ENCODE peak calls at places on chromosome 10, in six cellular contexts. One of them, this sample, is unnamed.
A peak's percentile ranks its signal among the peaks of the same experiment; 100 is the strongest.

GRCh38 chr10:4947635-4948596 is 15.3 kb upstream of the AKR1C1 start:
- DNase-seq in MCF 10A: peak; percentile 96
- DNase-seq in NCI-H748 treated with DMSO at 0.1 percent for 48 hours: no peak
- DNase-seq in H4: peak; percentile 76
- DNase-seq in BJ: peak; percentile 88
- DNase-seq in CD4-positive, CD25-positive, alpha-beta regulatory T cell: no peak
- DNase-seq in this sample: no peak

GRCh38 chr10:127035827-127036226 is 130.6 kb downstream of the DOCK1 start:
- DNase-seq in MCF 10A: no peak
- DNase-seq in CD4-positive, CD25-positive, alpha-beta regulatory T cell: no peak
- DNase-seq in H4: no peak
- DNase-seq in BJ: no peak
- DNase-seq in NCI-H748 treated with DMSO at 0.1 percent for 48 hours: no peak
- DNase-seq in this sample: no peak

GRCh38 chr10:132909491-132910071 is 32.8 kb downstream of the CFAP46 start:
- DNase-seq in CD4-positive, CD25-positive, alpha-beta regulatory T cell: no peak
- DNase-seq in MCF 10A: no peak
- DNase-seq in BJ: no peak
- DNase-seq in H4: no peak
- DNase-seq in NCI-H748 treated with DMSO at 0.1 percent for 48 hours: no peak
- DNase-seq in this sample: no peak

GRCh38 chr10:12628964-12629766 is 279.8 kb downstream of the CAMK1D start:
- DNase-seq in H4: no peak
- DNase-seq in CD4-positive, CD25-positive, alpha-beta regulatory T cell: peak; percentile 25
- DNase-seq in BJ: no peak
- DNase-seq in NCI-H748 treated with DMSO at 0.1 percent for 48 hours: peak; percentile 64
- DNase-seq in MCF 10A: no peak
- DNase-seq in this sample: no peak

GRCh38 chr10:78203915-78204818 is 170.5 kb downstream of the RPS24 start:
- DNase-seq in NCI-H748 treated with DMSO at 0.1 percent for 48 hours: no peak
- DNase-seq in MCF 10A: no peak
- DNase-seq in CD4-positive, CD25-positive, alpha-beta regulatory T cell: no peak
- DNase-seq in H4: peak; percentile 43
- DNase-seq in BJ: no peak
- DNase-seq in this sample: no peak

GRCh38 chr10:649798-650690 is 39.4 kb downstream of the DIP2C start:
- DNase-seq in BJ: no peak
- DNase-seq in CD4-positive, CD25-positive, alpha-beta regulatory T cell: no peak
- DNase-seq in MCF 10A: no peak
- DNase-seq in H4: no peak
- DNase-seq in NCI-H748 treated with DMSO at 0.1 percent for 48 hours: no peak
- DNase-seq in this sample: no peak

GRCh38 chr10:116082211-116082610 is 190.8 kb downstream of the GFRA1 start:
- DNase-seq in BJ: no peak
- DNase-seq in CD4-positive, CD25-positive, alpha-beta regulatory T cell: no peak
- DNase-seq in NCI-H748 treated with DMSO at 0.1 percent for 48 hours: no peak
- DNase-seq in H4: no peak
- DNase-seq in MCF 10A: no peak
- DNase-seq in this sample: no peak

GRCh38 chr10:70660722-70661121 is 11.6 kb upstream of the ADAMTS14 start:
- DNase-seq in NCI-H748 treated with DMSO at 0.1 percent for 48 hours: no peak
- DNase-seq in CD4-positive, CD25-positive, alpha-beta regulatory T cell: no peak
- DNase-seq in MCF 10A: no peak
- DNase-seq in H4: no peak
- DNase-seq in BJ: no peak
- DNase-seq in this sample: no peak

GRCh38 chr10:132834311-132834761 is 48.4 kb upstream of the NKX6-2 start:
- DNase-seq in BJ: no peak
- DNase-seq in CD4-positive, CD25-positive, alpha-beta regulatory T cell: no peak
- DNase-seq in H4: no peak
- DNase-seq in NCI-H748 treated with DMSO at 0.1 percent for 48 hours: no peak
- DNase-seq in MCF 10A: no peak
- DNase-seq in this sample: no peak

GRCh38 chr10:17062009-17062408 is 67.6 kb downstream of the CUBN start:
- DNase-seq in CD4-positive, CD25-positive, alpha-beta regulatory T cell: no peak
- DNase-seq in NCI-H748 treated with DMSO at 0.1 percent for 48 hours: no peak
- DNase-seq in H4: peak; percentile 62
- DNase-seq in MCF 10A: peak; percentile 71
- DNase-seq in BJ: no peak
- DNase-seq in this sample: no peak

GRCh38 chr10:77391605-77392235 is 245.9 kb downstream of the KCNMA1 start:
- DNase-seq in BJ: peak; percentile 51
- DNase-seq in MCF 10A: peak; percentile 82
- DNase-seq in CD4-positive, CD25-positive, alpha-beta regulatory T cell: peak; percentile 7
- DNase-seq in H4: peak; percentile 83
- DNase-seq in NCI-H748 treated with DMSO at 0.1 percent for 48 hours: peak; percentile 22
- DNase-seq in this sample: peak; percentile 39

GRCh38 chr10:48463318-48464003 is 141.4 kb downstream of the ARHGAP22 start:
- DNase-seq in BJ: no peak
- DNase-seq in MCF 10A: no peak
- DNase-seq in H4: no peak
- DNase-seq in CD4-positive, CD25-positive, alpha-beta regulatory T cell: no peak
- DNase-seq in NCI-H748 treated with DMSO at 0.1 percent for 48 hours: no peak
- DNase-seq in this sample: no peak

GRCh38 chr10:7195118-7195517 is 215.7 kb downstream of the SFMBT2 start:
- DNase-seq in MCF 10A: no peak
- DNase-seq in BJ: no peak
- DNase-seq in NCI-H748 treated with DMSO at 0.1 percent for 48 hours: no peak
- DNase-seq in CD4-positive, CD25-positive, alpha-beta regulatory T cell: no peak
- DNase-seq in H4: no peak
- DNase-seq in this sample: no peak

GRCh38 chr10:103019426-103019825 is 101.3 kb downstream of the CNNM2 start:
- DNase-seq in BJ: no peak
- DNase-seq in NCI-H748 treated with DMSO at 0.1 percent for 48 hours: no peak
- DNase-seq in H4: no peak
- DNase-seq in CD4-positive, CD25-positive, alpha-beta regulatory T cell: no peak
- DNase-seq in MCF 10A: no peak
- DNase-seq in this sample: no peak

GRCh38 chr10:131354380-131354779 is 42.9 kb upstream of the TCERG1L start:
- DNase-seq in CD4-positive, CD25-positive, alpha-beta regulatory T cell: no peak
- DNase-seq in MCF 10A: no peak
- DNase-seq in BJ: no peak
- DNase-seq in NCI-H748 treated with DMSO at 0.1 percent for 48 hours: no peak
- DNase-seq in H4: no peak
- DNase-seq in this sample: no peak

GRCh38 chr10:62582804-62583208 is 208.6 kb downstream of the ZNF365 start:
- DNase-seq in H4: peak; percentile 55
- DNase-seq in NCI-H748 treated with DMSO at 0.1 percent for 48 hours: no peak
- DNase-seq in MCF 10A: peak; percentile 9
- DNase-seq in BJ: peak; percentile 98
- DNase-seq in CD4-positive, CD25-positive, alpha-beta regulatory T cell: no peak
- DNase-seq in this sample: no peak

GRCh38 chr10:3774814-3775670 is 10.0 kb downstream of the KLF6 start:
- DNase-seq in MCF 10A: peak; percentile 85
- DNase-seq in NCI-H748 treated with DMSO at 0.1 percent for 48 hours: no peak
- DNase-seq in CD4-positive, CD25-positive, alpha-beta regulatory T cell: no peak
- DNase-seq in BJ: no peak
- DNase-seq in H4: peak; percentile 50
- DNase-seq in this sample: no peak

GRCh38 chr10:18164771-18165361 is 24.6 kb downstream of the CACNB2 start:
- DNase-seq in H4: peak; percentile 59
- DNase-seq in MCF 10A: peak; percentile 74
- DNase-seq in CD4-positive, CD25-positive, alpha-beta regulatory T cell: no peak
- DNase-seq in NCI-H748 treated with DMSO at 0.1 percent for 48 hours: no peak
- DNase-seq in BJ: peak; percentile 70
- DNase-seq in this sample: no peak

GRCh38 chr10:133130602-133131001 is 29.4 kb upstream of the KNDC1 start:
- DNase-seq in NCI-H748 treated with DMSO at 0.1 percent for 48 hours: no peak
- DNase-seq in BJ: no peak
- DNase-seq in H4: no peak
- DNase-seq in CD4-positive, CD25-positive, alpha-beta regulatory T cell: no peak
- DNase-seq in MCF 10A: no peak
- DNase-seq in this sample: no peak

GRCh38 chr10:104260775-104261115 is 6.1 kb downstream of the GSTO1 start:
- DNase-seq in CD4-positive, CD25-positive, alpha-beta regulatory T cell: peak; percentile 44
- DNase-seq in MCF 10A: peak; percentile 49
- DNase-seq in BJ: no peak
- DNase-seq in NCI-H748 treated with DMSO at 0.1 percent for 48 hours: no peak
- DNase-seq in H4: no peak
- DNase-seq in this sample: no peak

GRCh38 chr10:94043431-94043990 is 49.8 kb downstream of the PLCE1 start:
- DNase-seq in MCF 10A: no peak
- DNase-seq in NCI-H748 treated with DMSO at 0.1 percent for 48 hours: no peak
- DNase-seq in CD4-positive, CD25-positive, alpha-beta regulatory T cell: no peak
- DNase-seq in H4: no peak
- DNase-seq in BJ: peak; percentile 56
- DNase-seq in this sample: no peak

GRCh38 chr10:34333513-34333912 is 481.6 kb downstream of the PARD3 start:
- DNase-seq in BJ: no peak
- DNase-seq in NCI-H748 treated with DMSO at 0.1 percent for 48 hours: no peak
- DNase-seq in CD4-positive, CD25-positive, alpha-beta regulatory T cell: no peak
- DNase-seq in MCF 10A: peak; percentile 64
- DNase-seq in H4: no peak
- DNase-seq in this sample: no peak

GRCh38 chr10:6711286-6711817 is 131.3 kb upstream of the PRKCQ start:
- DNase-seq in MCF 10A: no peak
- DNase-seq in CD4-positive, CD25-positive, alpha-beta regulatory T cell: no peak
- DNase-seq in BJ: no peak
- DNase-seq in H4: no peak
- DNase-seq in NCI-H748 treated with DMSO at 0.1 percent for 48 hours: no peak
- DNase-seq in this sample: no peak

GRCh38 chr10:84613336-84614021 is 285.1 kb downstream of the CCSER2 start:
- DNase-seq in BJ: no peak
- DNase-seq in MCF 10A: peak; percentile 70
- DNase-seq in CD4-positive, CD25-positive, alpha-beta regulatory T cell: peak; percentile 16
- DNase-seq in NCI-H748 treated with DMSO at 0.1 percent for 48 hours: peak; percentile 38
- DNase-seq in H4: peak; percentile 68
- DNase-seq in this sample: peak; percentile 36

GRCh38 chr10:59674211-59674836 is 35.3 kb downstream of the SLC16A9 start:
- DNase-seq in CD4-positive, CD25-positive, alpha-beta regulatory T cell: no peak
- DNase-seq in H4: no peak
- DNase-seq in BJ: peak; percentile 3
- DNase-seq in NCI-H748 treated with DMSO at 0.1 percent for 48 hours: no peak
- DNase-seq in MCF 10A: peak; percentile 41
- DNase-seq in this sample: no peak

GRCh38 chr10:94344522-94345122 is 18.1 kb downstream of the NOC3L start:
- DNase-seq in CD4-positive, CD25-positive, alpha-beta regulatory T cell: no peak
- DNase-seq in BJ: no peak
- DNase-seq in H4: no peak
- DNase-seq in NCI-H748 treated with DMSO at 0.1 percent for 48 hours: no peak
- DNase-seq in MCF 10A: no peak
- DNase-seq in this sample: peak; percentile 29

GRCh38 chr10:6037975-6038624 is 24.1 kb downstream of the IL2RA start:
- DNase-seq in NCI-H748 treated with DMSO at 0.1 percent for 48 hours: no peak
- DNase-seq in MCF 10A: no peak
- DNase-seq in CD4-positive, CD25-positive, alpha-beta regulatory T cell: peak; percentile 73
- DNase-seq in BJ: no peak
- DNase-seq in H4: no peak
- DNase-seq in this sample: no peak

GRCh38 chr10:114544045-114544659 is 113.9 kb downstream of the ABLIM1 start:
- DNase-seq in NCI-H748 treated with DMSO at 0.1 percent for 48 hours: no peak
- DNase-seq in MCF 10A: peak; percentile 16
- DNase-seq in BJ: no peak
- DNase-seq in CD4-positive, CD25-positive, alpha-beta regulatory T cell: peak; percentile 95
- DNase-seq in H4: no peak
- DNase-seq in this sample: peak; percentile 74

GRCh38 chr10:96420610-96421009 is 61.8 kb upstream of the OPALIN start:
- DNase-seq in CD4-positive, CD25-positive, alpha-beta regulatory T cell: no peak
- DNase-seq in BJ: no peak
- DNase-seq in MCF 10A: no peak
- DNase-seq in NCI-H748 treated with DMSO at 0.1 percent for 48 hours: no peak
- DNase-seq in H4: no peak
- DNase-seq in this sample: no peak

GRCh38 chr10:122541541-122542002 is 19.0 kb upstream of the DMBT1 start:
- DNase-seq in BJ: no peak
- DNase-seq in CD4-positive, CD25-positive, alpha-beta regulatory T cell: peak; percentile 17
- DNase-seq in NCI-H748 treated with DMSO at 0.1 percent for 48 hours: no peak
- DNase-seq in H4: no peak
- DNase-seq in MCF 10A: peak; percentile 42
- DNase-seq in this sample: no peak

GRCh38 chr10:33174674-33175073 is 159.8 kb downstream of the NRP1 start:
- DNase-seq in CD4-positive, CD25-positive, alpha-beta regulatory T cell: no peak
- DNase-seq in NCI-H748 treated with DMSO at 0.1 percent for 48 hours: no peak
- DNase-seq in BJ: no peak
- DNase-seq in MCF 10A: no peak
- DNase-seq in H4: no peak
- DNase-seq in this sample: no peak

GRCh38 chr10:50624866-50625491 is 1.2 kb upstream of the SGMS1 start:
- DNase-seq in BJ: no peak
- DNase-seq in H4: peak; percentile 49
- DNase-seq in CD4-positive, CD25-positive, alpha-beta regulatory T cell: peak; percentile 86
- DNase-seq in NCI-H748 treated with DMSO at 0.1 percent for 48 hours: peak; percentile 35
- DNase-seq in MCF 10A: peak; percentile 65
- DNase-seq in this sample: peak; percentile 80

GRCh38 chr10:114519306-114519669 is 115.0 kb upstream of the AFAP1L2 start:
- DNase-seq in MCF 10A: peak; percentile 89
- DNase-seq in CD4-positive, CD25-positive, alpha-beta regulatory T cell: no peak
- DNase-seq in H4: no peak
- DNase-seq in BJ: no peak
- DNase-seq in NCI-H748 treated with DMSO at 0.1 percent for 48 hours: no peak
- DNase-seq in this sample: no peak

GRCh38 chr10:99976886-99977391 is 32.8 kb downstream of the DNMBP start:
- DNase-seq in H4: peak; percentile 87
- DNase-seq in CD4-positive, CD25-positive, alpha-beta regulatory T cell: no peak
- DNase-seq in MCF 10A: peak; percentile 88
- DNase-seq in BJ: peak; percentile 89
- DNase-seq in NCI-H748 treated with DMSO at 0.1 percent for 48 hours: no peak
- DNase-seq in this sample: no peak

GRCh38 chr10:35191523-35191922 is 64.9 kb downstream of the CREM start:
- DNase-seq in NCI-H748 treated with DMSO at 0.1 percent for 48 hours: no peak
- DNase-seq in BJ: no peak
- DNase-seq in H4: no peak
- DNase-seq in CD4-positive, CD25-positive, alpha-beta regulatory T cell: no peak
- DNase-seq in MCF 10A: no peak
- DNase-seq in this sample: no peak

This sample was measured in germinal center.